ENCODE peak calls at places on chromosomes 4 and X, in six cellular contexts. One of them, this sample, is unnamed.

GRCh38 chr4:188986271-188986689 is 847.0 kb downstream of the TRIML1 start:
- DNase-seq in dorsolateral prefrontal cortex: no peak
- DNase-seq in activated T-cell treated with anti-CD3 and anti-CD28 coated beads, Interleukin-2, amount 50 U/mL, for 72 hours: no peak
- DNase-seq in hypothalamus: no peak
- DNase-seq in cardiac fibroblast: peak
- DNase-seq in effector CD4-positive, alpha-beta T cell: no peak
- DNase-seq in this sample: no peak

GRCh38 chr4:62881901-62882300 is 1527.3 kb downstream of the TECRL start:
- DNase-seq in dorsolateral prefrontal cortex: no peak
- DNase-seq in effector CD4-positive, alpha-beta T cell: no peak
- DNase-seq in cardiac fibroblast: no peak
- DNase-seq in hypothalamus: no peak
- DNase-seq in activated T-cell treated with anti-CD3 and anti-CD28 coated beads, Interleukin-2, amount 50 U/mL, for 72 hours: no peak
- DNase-seq in this sample: no peak

GRCh38 chrX:39767446-39767845 is 330.3 kb downstream of the BCOR start:
- DNase-seq in dorsolateral prefrontal cortex: no peak
- DNase-seq in hypothalamus: no peak
- DNase-seq in effector CD4-positive, alpha-beta T cell: no peak
- DNase-seq in cardiac fibroblast: no peak
- DNase-seq in activated T-cell treated with anti-CD3 and anti-CD28 coated beads, Interleukin-2, amount 50 U/mL, for 72 hours: no peak
- DNase-seq in this sample: no peak

GRCh38 chr4:55216871-55217635 is 91.7 kb upstream of the KDR start:
- DNase-seq in dorsolateral prefrontal cortex: no peak
- DNase-seq in hypothalamus: no peak
- DNase-seq in activated T-cell treated with anti-CD3 and anti-CD28 coated beads, Interleukin-2, amount 50 U/mL, for 72 hours: no peak
- DNase-seq in effector CD4-positive, alpha-beta T cell: no peak
- DNase-seq in cardiac fibroblast: peak
- DNase-seq in this sample: no peak

GRCh38 chr4:29423836-29424721 is 1296.1 kb upstream of the PCDH7 start:
- DNase-seq in activated T-cell treated with anti-CD3 and anti-CD28 coated beads, Interleukin-2, amount 50 U/mL, for 72 hours: no peak
- DNase-seq in cardiac fibroblast: peak
- DNase-seq in dorsolateral prefrontal cortex: no peak
- DNase-seq in hypothalamus: no peak
- DNase-seq in effector CD4-positive, alpha-beta T cell: no peak
- DNase-seq in this sample: no peak

GRCh38 chrX:40171513-40172168 is 73.9 kb upstream of the BCOR start:
- DNase-seq in dorsolateral prefrontal cortex: no peak
- DNase-seq in effector CD4-positive, alpha-beta T cell: peak
- DNase-seq in hypothalamus: no peak
- DNase-seq in cardiac fibroblast: peak
- DNase-seq in activated T-cell treated with anti-CD3 and anti-CD28 coated beads, Interleukin-2, amount 50 U/mL, for 72 hours: peak
- DNase-seq in this sample: peak

GRCh38 chrX:115892787-115893671 is 277.5 kb upstream of the AGTR2 start:
- DNase-seq in dorsolateral prefrontal cortex: peak
- DNase-seq in activated T-cell treated with anti-CD3 and anti-CD28 coated beads, Interleukin-2, amount 50 U/mL, for 72 hours: peak
- DNase-seq in effector CD4-positive, alpha-beta T cell: peak
- DNase-seq in cardiac fibroblast: peak
- DNase-seq in hypothalamus: peak
- DNase-seq in this sample: no peak

GRCh38 chrX:37509349-37509748 is 62.1 kb upstream of the LANCL3 start:
- DNase-seq in hypothalamus: no peak
- DNase-seq in activated T-cell treated with anti-CD3 and anti-CD28 coated beads, Interleukin-2, amount 50 U/mL, for 72 hours: no peak
- DNase-seq in effector CD4-positive, alpha-beta T cell: no peak
- DNase-seq in dorsolateral prefrontal cortex: no peak
- DNase-seq in cardiac fibroblast: peak
- DNase-seq in this sample: no peak

GRCh38 chrX:6460893-6461490 is 73.9 kb downstream of the VCX3A start:
- DNase-seq in effector CD4-positive, alpha-beta T cell: no peak
- DNase-seq in activated T-cell treated with anti-CD3 and anti-CD28 coated beads, Interleukin-2, amount 50 U/mL, for 72 hours: no peak
- DNase-seq in hypothalamus: no peak
- DNase-seq in dorsolateral prefrontal cortex: no peak
- DNase-seq in cardiac fibroblast: no peak
- DNase-seq in this sample: no peak

GRCh38 chrX:131040781-131041180 is 17.4 kb upstream of the ARHGAP36 start:
- DNase-seq in cardiac fibroblast: no peak
- DNase-seq in activated T-cell treated with anti-CD3 and anti-CD28 coated beads, Interleukin-2, amount 50 U/mL, for 72 hours: no peak
- DNase-seq in hypothalamus: no peak
- DNase-seq in effector CD4-positive, alpha-beta T cell: no peak
- DNase-seq in dorsolateral prefrontal cortex: no peak
- DNase-seq in this sample: no peak

GRCh38 chrX:136910565-136911040 is 30.1 kb upstream of the RBMX start:
- DNase-seq in activated T-cell treated with anti-CD3 and anti-CD28 coated beads, Interleukin-2, amount 50 U/mL, for 72 hours: no peak
- DNase-seq in dorsolateral prefrontal cortex: no peak
- DNase-seq in hypothalamus: no peak
- DNase-seq in effector CD4-positive, alpha-beta T cell: no peak
- DNase-seq in cardiac fibroblast: peak
- DNase-seq in this sample: no peak

GRCh38 chr4:57405359-57405758 is 295.2 kb upstream of the IGFBP7 start:
- DNase-seq in cardiac fibroblast: no peak
- DNase-seq in activated T-cell treated with anti-CD3 and anti-CD28 coated beads, Interleukin-2, amount 50 U/mL, for 72 hours: no peak
- DNase-seq in dorsolateral prefrontal cortex: no peak
- DNase-seq in hypothalamus: no peak
- DNase-seq in effector CD4-positive, alpha-beta T cell: no peak
- DNase-seq in this sample: no peak

GRCh38 chr4:153326513-153326912 is 18.0 kb upstream of the MND1 start:
- DNase-seq in hypothalamus: no peak
- DNase-seq in dorsolateral prefrontal cortex: no peak
- DNase-seq in cardiac fibroblast: peak
- DNase-seq in activated T-cell treated with anti-CD3 and anti-CD28 coated beads, Interleukin-2, amount 50 U/mL, for 72 hours: no peak
- DNase-seq in effector CD4-positive, alpha-beta T cell: no peak
- DNase-seq in this sample: no peak

GRCh38 chr4:39120418-39120817 is 58.4 kb downstream of the KLHL5 start:
- DNase-seq in activated T-cell treated with anti-CD3 and anti-CD28 coated beads, Interleukin-2, amount 50 U/mL, for 72 hours: no peak
- DNase-seq in dorsolateral prefrontal cortex: no peak
- DNase-seq in effector CD4-positive, alpha-beta T cell: no peak
- DNase-seq in cardiac fibroblast: no peak
- DNase-seq in hypothalamus: no peak
- DNase-seq in this sample: no peak

GRCh38 chr4:5158391-5158770 is 107.1 kb downstream of the STK32B start:
- DNase-seq in dorsolateral prefrontal cortex: no peak
- DNase-seq in hypothalamus: no peak
- DNase-seq in effector CD4-positive, alpha-beta T cell: no peak
- DNase-seq in activated T-cell treated with anti-CD3 and anti-CD28 coated beads, Interleukin-2, amount 50 U/mL, for 72 hours: no peak
- DNase-seq in cardiac fibroblast: no peak
- DNase-seq in this sample: no peak

GRCh38 chr4:77465271-77465670 is 140.3 kb upstream of the CXCL13 start:
- DNase-seq in cardiac fibroblast: peak
- DNase-seq in dorsolateral prefrontal cortex: no peak
- DNase-seq in activated T-cell treated with anti-CD3 and anti-CD28 coated beads, Interleukin-2, amount 50 U/mL, for 72 hours: peak
- DNase-seq in hypothalamus: no peak
- DNase-seq in effector CD4-positive, alpha-beta T cell: no peak
- DNase-seq in this sample: peak

GRCh38 chrX:21004835-21005234 is 369.4 kb upstream of the CNKSR2 start:
- DNase-seq in dorsolateral prefrontal cortex: no peak
- DNase-seq in cardiac fibroblast: peak
- DNase-seq in hypothalamus: no peak
- DNase-seq in effector CD4-positive, alpha-beta T cell: no peak
- DNase-seq in activated T-cell treated with anti-CD3 and anti-CD28 coated beads, Interleukin-2, amount 50 U/mL, for 72 hours: no peak
- DNase-seq in this sample: no peak

GRCh38 chrX:2664497-2664896 is 26.6 kb upstream of the CD99 start:
- DNase-seq in cardiac fibroblast: peak
- DNase-seq in hypothalamus: no peak
- DNase-seq in dorsolateral prefrontal cortex: no peak
- DNase-seq in effector CD4-positive, alpha-beta T cell: no peak
- DNase-seq in activated T-cell treated with anti-CD3 and anti-CD28 coated beads, Interleukin-2, amount 50 U/mL, for 72 hours: no peak
- DNase-seq in this sample: no peak

GRCh38 chr4:8710416-8710815 is 117.9 kb downstream of the CPZ start:
- DNase-seq in activated T-cell treated with anti-CD3 and anti-CD28 coated beads, Interleukin-2, amount 50 U/mL, for 72 hours: no peak
- DNase-seq in effector CD4-positive, alpha-beta T cell: no peak
- DNase-seq in cardiac fibroblast: no peak
- DNase-seq in dorsolateral prefrontal cortex: peak
- DNase-seq in hypothalamus: no peak
- DNase-seq in this sample: no peak

GRCh38 chrX:1111543-1112300 is 100.7 kb downstream of the CRLF2 start:
- DNase-seq in dorsolateral prefrontal cortex: no peak
- DNase-seq in hypothalamus: no peak
- DNase-seq in activated T-cell treated with anti-CD3 and anti-CD28 coated beads, Interleukin-2, amount 50 U/mL, for 72 hours: peak
- DNase-seq in cardiac fibroblast: no peak
- DNase-seq in effector CD4-positive, alpha-beta T cell: no peak
- DNase-seq in this sample: no peak

GRCh38 chrX:14916017-14916674 is 42.9 kb downstream of the MOSPD2 start:
- DNase-seq in activated T-cell treated with anti-CD3 and anti-CD28 coated beads, Interleukin-2, amount 50 U/mL, for 72 hours: no peak
- DNase-seq in hypothalamus: no peak
- DNase-seq in dorsolateral prefrontal cortex: no peak
- DNase-seq in cardiac fibroblast: peak
- DNase-seq in effector CD4-positive, alpha-beta T cell: no peak
- DNase-seq in this sample: no peak

GRCh38 chr4:76758290-76758882 is 139.6 kb downstream of the SOWAHB start:
- DNase-seq in cardiac fibroblast: peak
- DNase-seq in effector CD4-positive, alpha-beta T cell: no peak
- DNase-seq in hypothalamus: peak
- DNase-seq in dorsolateral prefrontal cortex: no peak
- DNase-seq in activated T-cell treated with anti-CD3 and anti-CD28 coated beads, Interleukin-2, amount 50 U/mL, for 72 hours: no peak
- DNase-seq in this sample: no peak

GRCh38 chr4:78711676-78712075 is 64.5 kb upstream of the BMP2K start:
- DNase-seq in cardiac fibroblast: no peak
- DNase-seq in activated T-cell treated with anti-CD3 and anti-CD28 coated beads, Interleukin-2, amount 50 U/mL, for 72 hours: no peak
- DNase-seq in hypothalamus: no peak
- DNase-seq in dorsolateral prefrontal cortex: no peak
- DNase-seq in effector CD4-positive, alpha-beta T cell: no peak
- DNase-seq in this sample: no peak

GRCh38 chr4:110610940-110611785 is 11.7 kb downstream of the PITX2 start:
- DNase-seq in effector CD4-positive, alpha-beta T cell: no peak
- DNase-seq in activated T-cell treated with anti-CD3 and anti-CD28 coated beads, Interleukin-2, amount 50 U/mL, for 72 hours: no peak
- DNase-seq in dorsolateral prefrontal cortex: no peak
- DNase-seq in hypothalamus: no peak
- DNase-seq in cardiac fibroblast: no peak
- DNase-seq in this sample: no peak

GRCh38 chrX:45309096-45309495 is 108.4 kb upstream of the DIPK2B start:
- DNase-seq in cardiac fibroblast: peak
- DNase-seq in activated T-cell treated with anti-CD3 and anti-CD28 coated beads, Interleukin-2, amount 50 U/mL, for 72 hours: no peak
- DNase-seq in hypothalamus: no peak
- DNase-seq in effector CD4-positive, alpha-beta T cell: no peak
- DNase-seq in dorsolateral prefrontal cortex: no peak
- DNase-seq in this sample: no peak

GRCh38 chrX:69173906-69174305 is 8.7 kb upstream of the PJA1 start:
- DNase-seq in cardiac fibroblast: no peak
- DNase-seq in effector CD4-positive, alpha-beta T cell: no peak
- DNase-seq in dorsolateral prefrontal cortex: no peak
- DNase-seq in hypothalamus: no peak
- DNase-seq in activated T-cell treated with anti-CD3 and anti-CD28 coated beads, Interleukin-2, amount 50 U/mL, for 72 hours: no peak
- DNase-seq in this sample: no peak

This sample was measured in stimulated activated naive CD8-positive, alpha-beta T cell treated with anti-CD3 and anti-CD28 coated beads, Interleukin-15, Interleukin-2, amounts not matched to agents 100 U/mL and 50 U/mL, for 24 hours.